ENCODE peak calls at places on chromosome 18, in six cellular contexts. One of them, this sample, is unnamed.
A peak's percentile ranks its signal among the peaks of the same experiment; 100 is the strongest.

GRCh38 chr18:62788891-62789290 is 73.5 kb downstream of the PHLPP1 start:
- DNase-seq in epithelial cell of prostate: no peak
- DNase-seq in tibial artery: no peak
- DNase-seq in osteocyte: no peak
- DNase-seq in endothelial cell: no peak
- DNase-seq in NCI-H1092: peak; percentile 64
- DNase-seq in this sample: no peak

GRCh38 chr18:74906189-74906588 is 302.8 kb downstream of the PTGR3 start:
- DNase-seq in epithelial cell of prostate: no peak
- DNase-seq in tibial artery: no peak
- DNase-seq in osteocyte: no peak
- DNase-seq in endothelial cell: no peak
- DNase-seq in NCI-H1092: peak; percentile 15
- DNase-seq in this sample: no peak

GRCh38 chr18:48569139-48569914 is 30.5 kb downstream of the CTIF start:
- DNase-seq in epithelial cell of prostate: no peak
- DNase-seq in tibial artery: no peak
- DNase-seq in osteocyte: no peak
- DNase-seq in endothelial cell: no peak
- DNase-seq in NCI-H1092: no peak
- DNase-seq in this sample: no peak

GRCh38 chr18:6434987-6435709 is 20.4 kb upstream of the L3MBTL4 start:
- DNase-seq in epithelial cell of prostate: no peak
- DNase-seq in tibial artery: no peak
- DNase-seq in osteocyte: no peak
- DNase-seq in endothelial cell: no peak
- DNase-seq in NCI-H1092: no peak
- DNase-seq in this sample: no peak

GRCh38 chr18:12254137-12254819 is at the start of gene CIDEA:
- DNase-seq in epithelial cell of prostate: no peak
- DNase-seq in tibial artery: no peak
- DNase-seq in osteocyte: no peak
- DNase-seq in endothelial cell: peak; percentile 51
- DNase-seq in NCI-H1092: no peak
- DNase-seq in this sample: no peak

GRCh38 chr18:10878703-10879102 is 270.7 kb downstream of the PIEZO2 start:
- DNase-seq in epithelial cell of prostate: no peak
- DNase-seq in tibial artery: no peak
- DNase-seq in osteocyte: no peak
- DNase-seq in endothelial cell: no peak
- DNase-seq in NCI-H1092: no peak
- DNase-seq in this sample: no peak

GRCh38 chr18:48819781-48820482 is 130.8 kb downstream of the SMAD7 start:
- DNase-seq in epithelial cell of prostate: no peak
- DNase-seq in tibial artery: peak; percentile 51
- DNase-seq in osteocyte: peak; percentile 67
- DNase-seq in endothelial cell: peak; percentile 1
- DNase-seq in NCI-H1092: no peak
- DNase-seq in this sample: peak; percentile 11

GRCh38 chr18:79519751-79520472 is 124.2 kb downstream of the NFATC1 start:
- DNase-seq in epithelial cell of prostate: no peak
- DNase-seq in tibial artery: peak; percentile 49
- DNase-seq in osteocyte: peak; percentile 82
- DNase-seq in endothelial cell: peak; percentile 15
- DNase-seq in NCI-H1092: no peak
- DNase-seq in this sample: no peak

GRCh38 chr18:471701-472100 is 28.8 kb downstream of the COLEC12 start:
- DNase-seq in epithelial cell of prostate: no peak
- DNase-seq in tibial artery: no peak
- DNase-seq in osteocyte: no peak
- DNase-seq in endothelial cell: no peak
- DNase-seq in NCI-H1092: no peak
- DNase-seq in this sample: no peak